ENCODE peak calls at places on chromosomes 5 and 9, in ten cellular contexts. O, M, V, B, X, Y, J, E, Q and A are unnamed samples.

GRCh38 chr5:93600409-93601052 is 17.5 kb downstream of the NR2F1 start:
- DNase-seq in V (no peak), Q (no peak), Y (peak), M (no peak), X (no peak), O (no peak), J (no peak), B (no peak), E (no peak), A (no peak)

GRCh38 chr5:133328800-133329199 is 277.0 kb downstream of the HSPA4 start:
- DNase-seq in M (no peak), J (no peak), Q (no peak), Y (no peak), O (no peak), V (no peak), X (no peak), E (no peak), B (no peak), A (no peak)

GRCh38 chr9:90442738-90443137 is 199.9 kb downstream of the DIRAS2 start:
- DNase-seq in Y (no peak), X (no peak), O (no peak), B (no peak), M (no peak), E (no peak), J (peak), V (no peak), Q (no peak), A (no peak)

GRCh38 chr9:136726631-136727191 is 14.3 kb downstream of the DIPK1B start:
- DNase-seq in E (peak), X (no peak), M (no peak), B (peak), J (peak), Q (no peak), V (no peak), O (no peak), Y (peak), A (no peak)

GRCh38 chr5:2656186-2656585 is 95.3 kb downstream of the IRX2 start:
- DNase-seq in B (no peak), E (no peak), J (peak), Q (no peak), O (no peak), Y (peak), M (no peak), X (no peak), V (no peak), A (no peak)

GRCh38 chr9:125190371-125190801 is 783 bp upstream of the PPP6C start:
- DNase-seq in O (no peak), V (no peak), B (peak), Q (no peak), X (no peak), J (peak), M (no peak), E (no peak), Y (no peak), A (no peak)

GRCh38 chr9:136133191-136133958 is 14.7 kb upstream of the TMEM250 start:
- DNase-seq in X (no peak), V (no peak), Q (no peak), E (no peak), J (peak), M (no peak), B (no peak), Y (peak), O (no peak), A (no peak)

GRCh38 chr5:39650234-39650816 is 225.5 kb upstream of the DAB2 start:
- DNase-seq in Q (no peak), B (no peak), J (no peak), X (no peak), E (no peak), Y (peak), M (no peak), O (no peak), V (no peak), A (no peak)

GRCh38 chr9:75086443-75087278 is 1.3 kb downstream of the NMRK1 start:
- DNase-seq in B (no peak), X (peak), E (no peak), O (peak), Q (peak), M (no peak), V (no peak), Y (no peak), J (no peak), A (no peak)

GRCh38 chr5:14399054-14399657 is 182.4 kb upstream of the OTULINL start:
- DNase-seq in E (peak), B (peak), J (peak), M (no peak), V (no peak), X (no peak), Y (peak), Q (no peak), O (no peak), A (no peak)

GRCh38 chr5:180332051-180332517 is 21.1 kb downstream of the GFPT2 start:
- DNase-seq in M (no peak), V (no peak), E (no peak), O (no peak), Y (peak), Q (no peak), X (no peak), B (no peak), J (peak), A (no peak)

GRCh38 chr9:1869843-1870242 is 145.3 kb upstream of the SMARCA2 start:
- DNase-seq in E (no peak), O (no peak), M (no peak), V (no peak), B (peak), X (no peak), Y (no peak), J (peak), Q (no peak), A (no peak)

GRCh38 chr9:698937-699336 is 142.6 kb upstream of the DMRT1 start:
- DNase-seq in Y (no peak), J (no peak), Q (no peak), B (no peak), M (no peak), X (no peak), E (no peak), O (no peak), V (no peak), A (no peak)

GRCh38 chr5:147539053-147539452 is 29.2 kb upstream of the DPYSL3 start:
- DNase-seq in Q (no peak), X (no peak), J (no peak), M (no peak), V (no peak), Y (peak), E (no peak), O (no peak), B (no peak), A (no peak)

GRCh38 chr9:16030513-16031185 is 477.8 kb downstream of the CCDC171 start:
- DNase-seq in B (no peak), Q (no peak), V (no peak), O (no peak), X (no peak), M (no peak), J (peak), E (peak), Y (peak), A (no peak)

DNA sequence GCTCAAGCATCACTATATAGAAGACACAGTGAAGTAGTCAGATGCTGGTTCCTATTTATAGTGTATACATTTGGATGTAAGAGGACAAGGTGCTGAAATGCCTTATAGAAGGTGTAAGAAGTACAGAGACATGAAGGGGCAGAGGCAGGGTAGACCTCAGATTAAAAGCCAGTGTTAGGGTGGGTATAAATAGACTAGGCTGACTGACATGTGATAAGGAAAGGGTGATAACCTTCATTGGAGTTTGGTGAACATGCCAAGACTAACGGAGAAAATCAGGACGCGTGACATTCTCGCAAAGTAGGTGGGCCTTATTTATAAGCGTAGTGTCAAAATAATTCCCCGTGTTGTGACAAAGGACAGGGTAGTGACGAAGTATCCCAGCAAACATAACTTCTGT is 59.1 kb upstream of the HRH2 start:
- DNase-seq in Y (no peak), B (no peak), X (no peak), E (no peak), J (no peak), Q (no peak), M (no peak), O (no peak), V (no peak), A (no peak)
- H3K27ac ChIP-seq in Y (no peak), B (no peak), X (no peak), E (no peak), J (no peak), Q (no peak), M (no peak), O (peak), V (no peak), A (no peak)

DNA sequence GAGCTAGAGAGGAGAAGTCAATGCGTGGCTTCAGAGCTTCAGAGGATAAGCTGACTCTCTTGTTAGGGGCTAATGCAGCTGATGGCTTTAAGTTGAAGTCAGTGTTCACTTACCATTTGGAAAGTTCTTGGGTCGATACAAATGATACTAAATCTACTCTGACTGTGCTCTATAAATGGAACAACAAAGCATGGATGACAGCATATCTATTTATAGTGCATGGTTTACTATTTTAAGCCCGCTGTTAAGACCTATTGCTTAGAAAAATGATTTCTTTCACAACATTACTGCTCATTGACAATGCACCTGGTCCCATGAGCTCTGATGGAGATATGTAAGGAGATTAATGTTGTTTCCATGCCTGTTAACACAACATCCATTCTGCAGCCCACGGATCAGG is 435.6 kb downstream of the MAT2B start:
- DNase-seq in O (no peak), X (no peak), B (no peak), J (no peak), Q (no peak), Y (no peak), M (no peak), E (no peak), V (no peak), A (no peak)
- H3K27ac ChIP-seq in O (no peak), X (no peak), B (no peak), J (no peak), Q (no peak), Y (no peak), M (no peak), E (no peak), V (no peak), A (no peak)

DNA sequence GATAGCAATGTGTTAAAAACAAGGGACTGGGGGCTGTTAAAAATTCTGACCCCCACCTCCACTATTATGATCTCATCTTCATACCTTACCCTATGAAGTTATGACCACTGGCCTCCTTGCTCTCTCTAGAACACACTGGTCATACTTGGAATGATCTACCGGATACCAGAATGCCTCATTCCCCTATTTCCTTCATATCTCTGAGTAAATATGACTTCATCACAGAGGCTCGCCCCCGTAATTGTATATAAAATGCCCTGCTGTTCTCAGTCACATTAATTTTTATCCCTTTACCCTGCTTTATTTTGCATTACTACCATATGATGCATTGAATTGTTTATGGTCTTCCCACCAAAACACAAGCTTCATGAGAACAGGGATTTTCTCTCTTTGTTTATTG is 29.2 kb downstream of the IZUMO3 start:
- DNase-seq in B (no peak), M (no peak), Q (no peak), Y (no peak), E (no peak), J (no peak), V (no peak), O (no peak), X (no peak), A (no peak)
- H3K27ac ChIP-seq in B (no peak), M (no peak), Q (no peak), Y (no peak), E (no peak), J (no peak), V (no peak), O (no peak), X (no peak), A (no peak)

DNA sequence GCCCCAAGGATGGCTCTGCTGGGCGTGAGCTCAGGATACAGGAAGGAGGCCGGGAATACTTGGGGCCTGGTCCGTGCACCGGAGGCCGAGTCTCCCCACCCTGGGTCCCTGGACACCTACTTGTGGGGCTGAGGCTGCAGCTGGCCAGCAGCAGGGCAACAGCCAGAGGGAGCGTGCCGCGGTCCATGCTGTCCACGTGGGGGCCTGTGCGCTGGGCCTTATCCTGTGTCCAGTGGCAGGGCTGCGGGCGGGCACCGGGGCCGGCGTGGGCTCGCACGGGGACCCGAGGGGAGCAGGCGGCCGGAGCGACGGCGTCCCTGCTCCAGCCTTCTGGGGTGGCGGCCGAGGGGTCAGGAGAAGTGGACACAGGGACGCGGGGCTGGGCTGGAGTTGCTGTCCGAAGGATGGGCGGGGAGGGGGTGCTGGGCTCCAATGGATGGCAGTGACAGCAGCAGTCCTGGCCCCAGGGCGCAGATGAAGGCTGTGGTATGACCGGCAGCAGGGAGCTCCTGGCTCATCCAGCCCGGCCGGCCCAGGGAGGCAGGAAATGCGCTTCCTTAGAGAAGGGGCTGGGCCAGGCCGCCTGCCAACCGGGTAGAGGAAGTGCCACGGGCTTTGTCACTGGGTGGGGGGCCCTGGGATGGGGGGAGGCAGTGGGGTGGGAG is at the start of gene ENG:
- DNase-seq in M (peak), B (no peak), J (peak), Y (peak), V (peak), E (no peak), X (peak), Q (peak), O (peak), A (no peak)
- H3K27ac ChIP-seq in M (peak), B (no peak), J (peak), Y (peak), V (peak), E (peak), X (peak), Q (peak), O (peak), A (peak)